ENCODE peak calls at places on chromosomes 16 and 17, in six cellular contexts. X, E, P, V, O and U are unnamed samples.

GRCh38 chr17:74780443-74781238 is 4.5 kb upstream of the NAT9 start:
- DNase-seq in E (no peak), V (no peak), P (no peak), O (peak), X (no peak), U (no peak)

GRCh38 chr17:13538841-13539411 is 62.8 kb downstream of the HS3ST3A1 start:
- DNase-seq in O (no peak), E (no peak), P (no peak), V (no peak), X (no peak), U (no peak)

GRCh38 chr17:16465861-16466338 is 26.1 kb downstream of the LRRC75A start:
- DNase-seq in P (no peak), O (no peak), X (no peak), V (no peak), E (no peak), U (peak)

GRCh38 chr17:52827526-52827925 is 669.0 kb upstream of the CA10 start:
- DNase-seq in P (no peak), O (peak), X (no peak), V (no peak), E (no peak), U (no peak)

GRCh38 chr17:38867179-38867994 is 2.5 kb upstream of the LASP1 start:
- DNase-seq in X (peak), E (peak), O (peak), P (no peak), V (peak), U (peak)

GRCh38 chr16:85567101-85567866 is 45.8 kb upstream of the GSE1 start:
- DNase-seq in E (no peak), V (no peak), O (peak), X (no peak), P (no peak), U (no peak)

GRCh38 chr17:30290696-30291570 is 811 bp downstream of the BLMH start:
- DNase-seq in V (peak), P (no peak), E (peak), O (peak), X (peak), U (peak)

GRCh38 chr16:67480833-67481560 is at the start of gene ATP6V0D1:
- DNase-seq in X (peak), P (peak), V (peak), O (peak), E (peak), U (peak)

GRCh38 chr17:3796110-3796821 is 4.7 kb downstream of the ITGAE start:
- DNase-seq in P (no peak), V (no peak), O (no peak), E (no peak), X (no peak), U (no peak)

GRCh38 chr17:32277284-32277683 is 11.7 kb downstream of the RHBDL3 start:
- DNase-seq in X (peak), V (no peak), E (no peak), O (peak), P (no peak), U (no peak)

GRCh38 chr16:88380099-88380498 is 2.7 kb upstream of the ZNF469 start:
- DNase-seq in V (peak), P (no peak), E (no peak), O (no peak), X (no peak), U (no peak)

GRCh38 chr17:909642-910323 is 69.8 kb downstream of the NXN start:
- DNase-seq in V (no peak), E (peak), P (no peak), X (peak), O (no peak), U (peak)

GRCh38 chr16:69680358-69680757 is 46.0 kb downstream of the NQO1 start:
- DNase-seq in O (no peak), V (no peak), E (no peak), P (no peak), X (no peak), U (no peak)

GRCh38 chr17:70929226-70929625 is 759.9 kb downstream of the KCNJ2 start:
- DNase-seq in E (no peak), O (no peak), V (no peak), X (peak), P (no peak), U (no peak)

GRCh38 chr16:82185012-82185411 is 15.0 kb upstream of the MPHOSPH6 start:
- DNase-seq in V (no peak), X (no peak), O (no peak), P (no peak), E (no peak), U (no peak)

GRCh38 chr16:87221633-87222032 is 95.6 kb downstream of the C16orf95 start:
- DNase-seq in E (no peak), V (no peak), O (no peak), P (no peak), X (no peak), U (no peak)

GRCh38 chr16:24539850-24540484 is 601 bp downstream of the RBBP6 start:
- DNase-seq in X (peak), V (peak), E (peak), P (no peak), O (peak), U (peak)

GRCh38 chr17:20706752-20707372 is 127.3 kb downstream of the CDRT15L2 start:
- DNase-seq in X (no peak), O (no peak), E (no peak), P (no peak), V (no peak), U (no peak)

GRCh38 chr16:23505180-23505665 is 5.1 kb downstream of the GGA2 start:
- DNase-seq in V (no peak), P (no peak), X (no peak), E (no peak), O (no peak), U (no peak)

GRCh38 chr16:86899757-86900156 is 321.4 kb downstream of the FOXL1 start:
- DNase-seq in V (no peak), P (no peak), O (no peak), X (peak), E (no peak), U (no peak)

GRCh38 chr16:56370185-56370584 is 55.2 kb downstream of the AMFR start:
- DNase-seq in E (no peak), V (no peak), P (no peak), X (peak), O (no peak), U (no peak)

GRCh38 chr16:17161034-17161433 is 309.7 kb downstream of the XYLT1 start:
- DNase-seq in O (peak), X (no peak), E (no peak), V (no peak), P (no peak), U (no peak)

GRCh38 chr17:233473-233941 is 52.1 kb upstream of the DOC2B start:
- DNase-seq in E (peak), X (no peak), P (no peak), V (peak), O (no peak), U (peak)

GRCh38 chr16:46789499-46790414 is 41.2 kb downstream of the C16orf87 start:
- DNase-seq in P (peak), O (peak), E (peak), X (peak), V (peak), U (peak)

GRCh38 chr16:3030872-3031212 is 5.9 kb downstream of the BICDL2 start:
- DNase-seq in O (no peak), X (no peak), V (no peak), E (no peak), P (no peak), U (no peak)

DNA sequence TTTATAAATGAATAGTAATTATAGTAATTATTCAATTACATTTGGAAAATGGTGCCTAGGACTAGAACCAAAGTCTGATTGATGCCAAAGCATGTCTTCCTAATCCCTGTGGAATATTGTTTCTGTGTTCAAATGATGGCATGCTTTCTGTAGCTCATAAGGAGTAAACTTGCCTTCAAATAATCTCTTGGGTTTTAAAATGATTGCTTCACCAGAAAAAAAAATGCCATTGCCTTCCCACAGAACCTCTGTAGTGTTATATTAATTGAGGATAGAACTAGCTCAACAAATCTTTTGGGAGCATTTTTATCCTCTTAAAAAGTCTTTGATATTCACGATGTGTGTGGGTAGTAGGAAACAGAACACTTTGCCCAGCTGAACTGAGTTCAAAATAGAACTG is 7.7 kb upstream of the TMEM100 start:
- DNase-seq in E (no peak), O (no peak), P (no peak), X (peak), V (no peak), U (no peak)
- H3K27ac ChIP-seq in E (no peak), O (no peak), P (no peak), X (no peak), V (peak), U (no peak)

GRCh38 chr17:62186841-62187240 is 121.8 kb upstream of the MED13 start:
- DNase-seq in P (no peak), X (no peak), O (no peak), V (no peak), E (no peak), U (no peak)

GRCh38 chr17:62187681-62188080 is 122.6 kb upstream of the MED13 start:
- DNase-seq in P (no peak), V (no peak), E (no peak), O (no peak), X (peak), U (no peak)

GRCh38 chr17:62193297-62193696 is 128.2 kb upstream of the MED13 start:
- DNase-seq in V (no peak), O (no peak), E (no peak), X (no peak), P (no peak), U (no peak)

GRCh38 chr17:62189377-62189776 is 124.3 kb upstream of the MED13 start:
- DNase-seq in O (no peak), X (no peak), E (no peak), V (no peak), P (no peak), U (no peak)

GRCh38 chr17:62188713-62189112 is 123.6 kb upstream of the MED13 start:
- DNase-seq in E (no peak), O (no peak), X (no peak), P (no peak), V (no peak), U (no peak)
- H3K27ac ChIP-seq in E (no peak), O (no peak), X (no peak), P (no peak), V (no peak), U (no peak)

DNA sequence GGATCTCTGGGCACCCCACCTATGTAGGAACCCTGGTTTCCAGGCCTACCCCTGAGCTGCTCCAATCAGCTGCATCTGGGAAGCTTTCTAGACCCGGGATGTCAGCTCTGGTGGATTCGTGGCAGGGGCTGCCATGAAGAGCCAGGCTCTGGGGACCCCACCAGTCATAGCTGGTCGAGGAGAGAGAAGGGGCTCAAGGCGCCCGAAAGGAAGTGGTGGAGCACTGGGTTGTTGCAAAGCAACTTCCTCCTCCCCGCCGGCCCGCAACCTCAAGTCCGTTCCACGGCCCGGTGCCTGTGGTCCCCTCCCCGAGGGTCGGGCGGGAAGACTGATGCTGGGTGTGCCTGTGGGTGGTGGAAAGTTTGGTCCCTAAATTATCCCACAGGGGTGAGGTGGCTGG is 10.2 kb downstream of the TBKBP1 start:
- DNase-seq in P (no peak), X (no peak), O (peak), V (peak), E (no peak), U (no peak)
- H3K27ac ChIP-seq in P (no peak), X (no peak), O (no peak), V (no peak), E (no peak), U (no peak)

GRCh38 chr16:79673635-79674034 is 73.1 kb upstream of the MAF start:
- DNase-seq in P (no peak), E (no peak), O (no peak), X (no peak), V (no peak), U (no peak)
- H3K27ac ChIP-seq in P (peak), E (no peak), O (no peak), X (no peak), V (no peak), U (no peak)

GRCh38 chr17:72579990-72580320 is 459.1 kb downstream of the SOX9 start:
- DNase-seq in E (no peak), P (no peak), X (no peak), O (no peak), V (no peak), U (no peak)
- H3K27ac ChIP-seq in E (no peak), P (no peak), X (no peak), O (no peak), V (no peak), U (no peak)

GRCh38 chr16:75118943-75119539 is 2.5 kb upstream of the LDHD start:
- DNase-seq in V (no peak), E (no peak), O (no peak), X (no peak), P (no peak), U (no peak)
- H3K27ac ChIP-seq in V (no peak), E (no peak), O (peak), X (no peak), P (no peak), U (no peak)

DNA sequence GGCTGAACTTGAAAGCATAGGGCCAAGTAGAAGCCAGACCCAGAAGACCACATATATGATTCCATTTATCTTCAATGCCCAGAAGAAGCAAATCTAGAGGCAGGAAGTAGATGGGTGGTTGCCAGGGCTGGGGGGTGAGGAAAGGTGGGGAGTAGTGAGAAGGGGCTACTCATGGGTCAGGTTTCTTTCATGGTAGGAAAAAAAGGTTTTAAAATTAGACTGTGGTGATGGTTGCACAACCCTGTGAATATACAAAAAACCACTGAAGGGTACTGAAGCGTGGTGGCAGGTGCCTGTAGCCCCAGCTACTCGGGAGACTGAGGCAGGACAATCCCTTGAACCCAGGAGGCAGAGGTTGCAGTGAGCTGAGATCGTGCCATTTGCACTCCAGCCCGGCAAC is 5.4 kb downstream of the CD2BP2 start:
- DNase-seq in P (no peak), X (no peak), V (peak), O (no peak), E (no peak), U (no peak)
- H3K27ac ChIP-seq in P (no peak), X (peak), V (no peak), O (no peak), E (no peak), U (no peak)

GRCh38 chr17:42674755-42675347 is 1.9 kb downstream of the PLEKHH3 start:
- DNase-seq in E (no peak), O (peak), X (no peak), P (no peak), V (no peak), U (no peak)
- H3K27ac ChIP-seq in E (peak), O (no peak), X (no peak), P (peak), V (peak), U (peak)

GRCh38 chr17:69406906-69407305 is 7.6 kb upstream of the MAP2K6 start:
- DNase-seq in O (no peak), P (no peak), X (peak), E (no peak), V (no peak), U (no peak)

GRCh38 chr17:69404398-69404797 is 10.1 kb upstream of the MAP2K6 start:
- DNase-seq in E (no peak), V (no peak), O (no peak), P (no peak), X (no peak), U (no peak)

GRCh38 chr17:69402052-69402451 is 12.4 kb upstream of the MAP2K6 start:
- DNase-seq in V (no peak), O (no peak), E (no peak), P (no peak), X (no peak), U (no peak)

GRCh38 chr17:69405096-69405495 is 9.4 kb upstream of the MAP2K6 start:
- DNase-seq in E (no peak), V (no peak), P (no peak), X (no peak), O (no peak), U (no peak)

DNA sequence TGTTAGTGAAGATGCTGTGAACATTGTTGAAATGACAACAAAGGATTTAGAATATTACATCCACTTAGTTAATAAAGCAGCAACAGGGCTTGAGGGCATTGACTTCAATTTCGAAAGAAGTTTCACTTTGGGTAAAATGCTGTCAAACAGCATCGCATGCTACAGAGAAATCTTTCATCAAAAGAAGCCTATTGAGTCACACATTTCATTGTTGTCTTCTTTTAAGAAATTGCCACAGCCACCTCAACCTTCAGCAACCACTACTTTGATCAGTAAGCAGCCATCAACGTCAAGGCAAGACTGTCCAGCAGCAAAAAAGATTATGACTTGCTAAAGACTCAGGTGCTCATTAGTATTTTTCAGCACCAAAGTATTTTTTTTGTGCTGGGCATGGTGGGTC is 13.2 kb upstream of the MAP2K6 start:
- DNase-seq in P (no peak), X (no peak), V (no peak), O (no peak), E (no peak), U (no peak)
- H3K27ac ChIP-seq in P (no peak), X (no peak), V (no peak), O (no peak), E (no peak), U (no peak)

DNA sequence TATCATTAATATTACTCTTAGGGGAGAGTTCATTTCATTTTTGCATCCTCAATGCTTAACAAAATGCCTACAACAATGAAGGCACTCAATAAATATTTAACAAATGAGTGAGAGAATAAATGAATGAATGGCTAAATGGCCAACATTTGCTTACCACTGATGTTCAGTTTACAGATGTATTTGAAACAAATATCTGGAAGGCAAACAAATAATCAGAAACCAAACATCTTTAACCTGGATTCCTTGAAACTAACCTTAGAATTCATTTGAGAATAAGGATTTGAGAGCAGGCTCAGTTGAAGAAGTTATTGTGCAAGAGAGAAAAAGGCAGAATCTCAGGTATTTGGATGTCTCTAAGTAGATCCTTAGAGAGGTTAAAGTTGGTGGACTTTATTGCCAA is 8.4 kb downstream of the NACA2 start:
- DNase-seq in V (no peak), E (no peak), X (no peak), O (no peak), P (no peak), U (no peak)
- H3K27ac ChIP-seq in V (no peak), E (no peak), X (no peak), O (no peak), P (no peak), U (no peak)